ENCODE peak calls at places on chromosomes 5 and 9, in six cellular contexts. X, I, P, E, U and N are unnamed samples.

GRCh38 chr9:137470785-137471184 is 11.7 kb upstream of the NSMF start:
- DNase-seq in I (no peak), X (no peak), E (no peak), U (no peak), P (no peak), N (no peak)

GRCh38 chr5:35819656-35820055 is 37.0 kb upstream of the IL7R start:
- DNase-seq in P (no peak), E (no peak), I (no peak), X (no peak), U (no peak), N (no peak)

GRCh38 chr5:149126898-149127297 is 14.4 kb upstream of the ABLIM3 start:
- DNase-seq in U (no peak), I (no peak), E (no peak), P (no peak), X (no peak), N (no peak)

GRCh38 chr5:149881069-149881622 is 63.4 kb downstream of the PDE6A start:
- DNase-seq in I (no peak), U (no peak), P (no peak), X (no peak), E (no peak), N (no peak)

GRCh38 chr9:22068369-22068768 is 59.3 kb upstream of the CDKN2B start:
- DNase-seq in U (no peak), P (no peak), I (no peak), X (no peak), E (no peak), N (no peak)

GRCh38 chr9:114611516-114612271 is 603 bp downstream of the TMEM268 start:
- DNase-seq in X (peak; percentile 75), P (peak; percentile 62), U (peak; percentile 25), E (peak; percentile 50), I (peak; percentile 66), N (peak; percentile 73)

GRCh38 chr5:74639538-74640449 is 734 bp downstream of the ENC1 start:
- DNase-seq in P (peak; percentile 60), X (peak; percentile 19), U (no peak), I (no peak), E (no peak), N (peak; percentile 55)

GRCh38 chr5:138303365-138303764 is 28.2 kb downstream of the CDC25C start:
- DNase-seq in E (no peak), P (no peak), U (no peak), X (no peak), I (peak; percentile 15), N (no peak)

GRCh38 chr5:132746592-132747063 is 598 bp upstream of the CCNI2 start:
- DNase-seq in X (no peak), P (peak; percentile 75), U (no peak), I (no peak), E (no peak), N (no peak)

GRCh38 chr9:113628621-113629020 is 165.1 kb downstream of the RGS3 start:
- DNase-seq in X (no peak), U (no peak), P (no peak), E (no peak), I (no peak), N (no peak)

GRCh38 chr9:111305914-111306313 is 24.1 kb downstream of the OR2K2 start:
- DNase-seq in I (no peak), P (no peak), X (no peak), U (no peak), E (no peak), N (no peak)

GRCh38 chr9:76322810-76323209 is 71.4 kb downstream of the RFK start:
- DNase-seq in I (no peak), E (no peak), X (no peak), P (no peak), U (no peak), N (no peak)

GRCh38 chr9:116499986-116500871 is 186.9 kb upstream of the TRIM32 start:
- DNase-seq in X (no peak), I (peak; percentile 92), E (peak; percentile 82), P (no peak), U (no peak), N (no peak)

GRCh38 chr5:173891367-173891766 is 3.2 kb downstream of the CPEB4 start:
- DNase-seq in E (no peak), P (no peak), I (no peak), X (no peak), U (no peak), N (no peak)

GRCh38 chr5:87393331-87393730 is 19.4 kb downstream of the CCNH start:
- DNase-seq in P (no peak), X (no peak), U (no peak), I (no peak), E (no peak), N (no peak)

GRCh38 chr5:68012429-68012828 is 203.1 kb upstream of the PIK3R1 start:
- DNase-seq in E (no peak), U (no peak), P (no peak), X (no peak), I (no peak), N (no peak)

GRCh38 chr9:77442436-77442835 is 205.7 kb downstream of the GNA14 start:
- DNase-seq in E (no peak), I (no peak), X (no peak), U (no peak), P (no peak), N (no peak)

GRCh38 chr5:36691241-36691640 is 84.8 kb downstream of the SLC1A3 start:
- DNase-seq in X (no peak), E (no peak), P (no peak), I (no peak), U (no peak), N (no peak)

GRCh38 chr9:112130347-112130746 is 44.8 kb downstream of the SUSD1 start:
- DNase-seq in I (no peak), U (no peak), X (no peak), E (no peak), P (no peak), N (no peak)

GRCh38 chr5:34062419-34062818 is 19.4 kb upstream of the C1QTNF3 start:
- DNase-seq in I (no peak), X (no peak), E (no peak), P (no peak), U (no peak), N (no peak)

GRCh38 chr5:106269252-106269843 is 1401.4 kb downstream of the EFNA5 start:
- DNase-seq in I (no peak), E (no peak), U (no peak), X (no peak), P (no peak), N (no peak)

GRCh38 chr9:6675268-6675667 is 29.7 kb upstream of the GLDC start:
- DNase-seq in P (no peak), I (no peak), E (no peak), U (no peak), X (no peak), N (no peak)

GRCh38 chr5:149388498-149389190 is 9.6 kb upstream of the IL17B start:
- DNase-seq in I (no peak), U (no peak), P (no peak), X (no peak), E (no peak), N (no peak)

GRCh38 chr9:4299006-4299795 is 667 bp downstream of the GLIS3 start:
- DNase-seq in E (peak; percentile 35), I (no peak), U (peak; percentile 18), X (peak; percentile 12), P (peak; percentile 53), N (no peak)

GRCh38 chr9:4296217-4296616 is 3.7 kb downstream of the GLIS3 start:
- DNase-seq in P (no peak), E (peak; percentile 24), I (no peak), U (no peak), X (no peak), N (no peak)

GRCh38 chr9:4297151-4297794 is 2.6 kb downstream of the GLIS3 start:
- DNase-seq in I (peak; percentile 81), X (peak; percentile 68), P (peak; percentile 86), E (peak; percentile 87), U (peak; percentile 62), N (peak; percentile 14)

GRCh38 chr9:4298255-4299005 is 1.4 kb downstream of the GLIS3 start:
- DNase-seq in U (peak; percentile 18), E (peak; percentile 30), P (peak; percentile 62), X (peak; percentile 29), I (no peak), N (peak; percentile 9)

GRCh38 chr9:4297795-4298254 is 2.0 kb downstream of the GLIS3 start:
- DNase-seq in U (peak; percentile 16), E (peak; percentile 28), P (peak; percentile 77), X (peak; percentile 45), I (no peak), N (no peak)
- TF ChIP-seq POLR2A in U (no peak), E (peak; percentile 35), P (peak; percentile 49), X (peak; percentile 50), I (no peak), N (no peak)

GRCh38 chr9:93059960-93060591 is 1.6 kb downstream of the SUSD3 start:
- DNase-seq in P (no peak), U (no peak), X (no peak), I (no peak), E (no peak), N (no peak)

GRCh38 chr9:93059097-93059959 is 827 bp downstream of the SUSD3 start:
- DNase-seq in I (no peak), U (no peak), E (no peak), P (no peak), X (no peak), N (peak; percentile 9)

GRCh38 chr9:93057024-93057702 is 1.3 kb upstream of the SUSD3 start:
- DNase-seq in U (no peak), E (no peak), P (no peak), X (no peak), I (no peak), N (no peak)

GRCh38 chr9:93057703-93058356 is 671 bp upstream of the SUSD3 start:
- DNase-seq in X (no peak), E (no peak), I (no peak), U (no peak), P (no peak), N (no peak)

DNA sequence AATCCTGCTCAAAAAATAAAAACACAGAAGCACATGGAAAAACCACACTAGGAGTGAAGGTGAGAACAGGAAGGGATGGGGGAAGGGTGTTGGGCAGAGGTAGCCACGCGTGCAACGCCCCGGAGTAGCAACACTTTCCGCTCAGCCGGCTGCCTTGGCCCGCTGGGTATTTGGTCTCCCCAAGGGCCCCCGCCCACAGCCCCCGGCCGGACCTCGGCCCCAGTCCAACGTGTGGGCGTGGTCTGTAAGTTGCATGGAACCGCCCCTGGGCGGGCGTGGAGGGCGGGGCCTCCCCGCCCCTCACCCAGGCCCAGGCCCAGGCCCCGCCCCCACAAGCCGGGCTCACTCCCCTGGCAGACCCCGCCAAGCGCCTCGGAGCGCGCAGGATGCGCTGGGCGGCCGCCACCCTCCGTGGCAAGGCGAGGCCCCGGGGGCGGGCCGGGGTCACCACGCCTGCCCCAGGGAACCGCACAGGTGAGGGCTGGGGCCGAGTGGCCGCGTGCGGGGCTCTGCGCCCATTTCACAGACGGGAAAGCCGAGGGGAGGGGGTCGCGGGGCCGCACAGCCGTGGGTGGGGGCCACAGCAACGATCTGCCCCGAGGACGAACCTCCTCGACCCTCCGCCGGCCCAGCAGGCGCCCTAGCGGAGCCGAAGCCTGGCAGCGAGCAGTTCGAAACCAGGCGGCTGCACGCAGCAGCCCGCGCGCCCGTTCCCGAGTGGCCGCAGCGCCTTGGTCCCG is at the start of gene SUSD3:
- DNase-seq in I (no peak), E (no peak), U (no peak), P (peak; percentile 79), X (no peak), N (peak; percentile 56)
- TF ChIP-seq POLR2A in I (no peak), E (no peak), U (no peak), P (no peak), X (no peak), N (no peak)

GRCh38 chr9:121299467-121300282 is 31.7 kb downstream of the GSN start:
- DNase-seq in U (peak; percentile 78), I (no peak), P (peak; percentile 57), X (peak; percentile 75), E (no peak), N (peak; percentile 77)
- TF ChIP-seq POLR2A in U (peak; percentile 77), I (no peak), P (peak; percentile 9), X (peak; percentile 51), E (no peak), N (no peak)

GRCh38 chr5:172524573-172525021 is 70.3 kb upstream of the SH3PXD2B start:
- DNase-seq in X (no peak), E (no peak), I (no peak), P (no peak), U (no peak), N (no peak)
- TF ChIP-seq POLR2A in X (no peak), E (no peak), I (no peak), P (no peak), U (no peak), N (no peak)